ENCODE peak calls at places on chromosomes 4 and X, in four cellular contexts. C is tibial nerve, E is kidney epithelial cell, K is brain microvascular endothelial cell. X is an unnamed sample.

GRCh38 chr4:177441803-177442622 is at the start of gene AGA:
- DNase-seq in C (peak), E (peak), K (peak), X (peak)

GRCh38 chr4:173801876-173802713 is 272.1 kb upstream of the HAND2 start:
- DNase-seq in C (no peak), K (no peak), E (no peak), X (no peak)

GRCh38 chr4:34158883-34159282 is 2085.4 kb downstream of the ARAP2 start:
- DNase-seq in E (peak), K (no peak), C (no peak), X (no peak)

GRCh38 chr4:5206391-5206790 is 155.1 kb downstream of the STK32B start:
- DNase-seq in C (peak), E (peak), K (peak), X (no peak)

GRCh38 chrX:10526442-10526841 is 93.9 kb downstream of the MID1 start:
- DNase-seq in E (no peak), K (no peak), C (no peak), X (no peak)

GRCh38 chrX:1323315-1323714 is 13.3 kb upstream of the IL3RA start:
- DNase-seq in C (peak), K (peak), E (no peak), X (peak)

GRCh38 chr4:108337923-108338322 is 169.2 kb upstream of the LEF1 start:
- DNase-seq in K (peak), C (no peak), E (no peak), X (no peak)

GRCh38 chrX:149398027-149398426 is 107.1 kb downstream of the IDS start:
- DNase-seq in E (no peak), C (no peak), K (no peak), X (no peak)

GRCh38 chrX:25858273-25858880 is 279.8 kb upstream of the MAGEB18 start:
- DNase-seq in C (no peak), K (no peak), E (peak), X (no peak)

GRCh38 chr4:174631901-174632758 is 109.8 kb upstream of the HPGD start:
- DNase-seq in K (peak), E (no peak), C (no peak), X (peak)

GRCh38 chrX:47218920-47219815 is 687 bp downstream of the CDK16 start:
- DNase-seq in C (no peak), K (no peak), E (no peak), X (peak)

GRCh38 chr4:924107-925096 is 7.7 kb downstream of the GAK start:
- DNase-seq in K (peak), E (no peak), C (no peak), X (peak)

GRCh38 chr4:121353213-121353612 is 27.6 kb downstream of the QRFPR start:
- DNase-seq in E (no peak), K (no peak), C (no peak), X (no peak)

GRCh38 chrX:120559799-120560198 is 963 bp downstream of the CUL4B start:
- DNase-seq in E (no peak), K (no peak), C (no peak), X (no peak)

GRCh38 chr4:101393256-101393655 is 45.9 kb upstream of the PPP3CA start:
- DNase-seq in C (no peak), K (no peak), E (peak), X (no peak)

GRCh38 chr4:83860200-83860599 is 324.3 kb downstream of the GPAT3 start:
- DNase-seq in C (no peak), E (no peak), K (no peak), X (no peak)

GRCh38 chr4:126113058-126113457 is 798.3 kb downstream of the FAT4 start:
- DNase-seq in E (no peak), C (no peak), K (no peak), X (no peak)

GRCh38 chr4:83731609-83732008 is 195.7 kb downstream of the GPAT3 start:
- DNase-seq in K (peak), C (no peak), E (no peak), X (no peak)

GRCh38 chr4:28075557-28075956 is 1214.9 kb downstream of the STIM2 start:
- DNase-seq in E (no peak), K (no peak), C (no peak), X (no peak)

GRCh38 chr4:14837860-14838259 is 164.4 kb upstream of the CPEB2 start:
- DNase-seq in E (no peak), K (no peak), C (no peak), X (no peak)

GRCh38 chr4:44186096-44186849 is 262.3 kb downstream of the KCTD8 start:
- DNase-seq in E (no peak), C (no peak), K (no peak), X (no peak)

GRCh38 chrX:637660-638481 is 7.3 kb downstream of the SHOX start:
- DNase-seq in E (no peak), K (no peak), C (no peak), X (no peak)

GRCh38 chr4:1399508-1400190 is 6.6 kb downstream of the NKX1-1 start:
- DNase-seq in E (no peak), C (no peak), K (no peak), X (no peak)

GRCh38 chr4:156794863-156795262 is 176.7 kb downstream of the PDGFC start:
- DNase-seq in C (no peak), K (no peak), E (no peak), X (no peak)

GRCh38 chrX:38206036-38206435 is 14.6 kb downstream of the SRPX start:
- DNase-seq in C (no peak), E (no peak), K (peak), X (no peak)

GRCh38 chr4:113423631-113424030 is 337.9 kb downstream of the CAMK2D start:
- DNase-seq in E (no peak), K (no peak), C (no peak), X (no peak)

GRCh38 chr4:95850161-95850560 is 10.3 kb downstream of the PDHA2 start:
- DNase-seq in E (no peak), C (no peak), K (no peak), X (no peak)

GRCh38 chrX:65551086-65551485 is 16.5 kb upstream of the LAS1L start:
- DNase-seq in K (no peak), E (no peak), C (no peak), X (no peak)

GRCh38 chr4:57607616-57608150 is 497.5 kb upstream of the IGFBP7 start:
- DNase-seq in E (peak), K (no peak), C (no peak), X (no peak)

GRCh38 chr4:128782076-128782715 is 27.3 kb upstream of the JADE1 start:
- DNase-seq in C (peak), K (no peak), E (no peak), X (peak)

GRCh38 chr4:83785906-83786305 is 250.0 kb downstream of the GPAT3 start:
- DNase-seq in K (no peak), E (no peak), C (no peak), X (no peak)

GRCh38 chrX:103845165-103845653 is 13.2 kb upstream of the RAB9B start:
- DNase-seq in K (peak), E (peak), C (peak), X (peak)

GRCh38 chr4:25837107-25837506 is 25.7 kb downstream of the SEL1L3 start:
- DNase-seq in C (no peak), E (no peak), K (no peak), X (no peak)

GRCh38 chr4:73021634-73022033 is 47.9 kb downstream of the COX18 start:
- DNase-seq in K (peak), C (no peak), E (no peak), X (peak)

GRCh38 chr4:147003956-147004580 is 58.4 kb upstream of the TTC29 start:
- DNase-seq in E (no peak), K (no peak), C (no peak), X (no peak)

GRCh38 chr4:138039010-138039409 is 203.1 kb downstream of the SLC7A11 start:
- DNase-seq in E (no peak), C (no peak), K (no peak), X (no peak)

GRCh38 chrX:56219702-56220101 is 12.5 kb upstream of the KLF8 start:
- DNase-seq in C (no peak), E (no peak), K (no peak), X (no peak)

DNA sequence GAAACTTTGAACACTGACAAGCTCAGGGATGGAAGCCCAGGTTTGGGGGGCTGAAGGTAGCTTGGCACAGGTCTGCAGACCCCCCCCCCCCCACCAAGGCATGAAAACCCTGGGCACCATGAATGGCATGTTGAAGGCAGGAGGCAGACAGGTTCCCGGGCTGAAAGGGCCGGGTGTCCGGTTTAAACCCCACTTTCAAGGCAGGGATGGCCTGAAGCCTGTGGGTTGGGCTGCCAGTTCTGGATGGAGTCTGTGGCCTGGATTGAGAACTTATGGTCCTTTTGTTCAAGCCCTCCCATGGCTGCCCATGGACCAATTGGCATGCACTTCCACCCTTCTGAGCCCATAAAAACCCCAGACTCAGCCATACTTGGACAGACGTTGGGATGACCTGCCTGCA is 616.9 kb downstream of the ADGRL3 start:
- DNase-seq in K (no peak), E (no peak), C (no peak), X (no peak)
- TF ChIP-seq CTCF in K (no peak), E (no peak), C (no peak), X (no peak)

GRCh38 chrX:150449313-150449712 is 86.2 kb downstream of the MAMLD1 start:
- DNase-seq in K (no peak), E (no peak), C (no peak), X (no peak)
- TF ChIP-seq CTCF in K (no peak), E (no peak), C (no peak), X (peak)

GRCh38 chrX:19535481-19535880 is 20.2 kb upstream of the MAP3K15 start:
- DNase-seq in K (no peak), E (no peak), C (no peak), X (no peak)
- TF ChIP-seq CTCF in K (peak), E (peak), C (no peak), X (no peak)

GRCh38 chr4:3791256-3791655 is 25.1 kb downstream of the ADRA2C start:
- DNase-seq in E (no peak), K (no peak), C (no peak), X (no peak)
- TF ChIP-seq CTCF in E (no peak), K (no peak), C (no peak), X (no peak)

DNA sequence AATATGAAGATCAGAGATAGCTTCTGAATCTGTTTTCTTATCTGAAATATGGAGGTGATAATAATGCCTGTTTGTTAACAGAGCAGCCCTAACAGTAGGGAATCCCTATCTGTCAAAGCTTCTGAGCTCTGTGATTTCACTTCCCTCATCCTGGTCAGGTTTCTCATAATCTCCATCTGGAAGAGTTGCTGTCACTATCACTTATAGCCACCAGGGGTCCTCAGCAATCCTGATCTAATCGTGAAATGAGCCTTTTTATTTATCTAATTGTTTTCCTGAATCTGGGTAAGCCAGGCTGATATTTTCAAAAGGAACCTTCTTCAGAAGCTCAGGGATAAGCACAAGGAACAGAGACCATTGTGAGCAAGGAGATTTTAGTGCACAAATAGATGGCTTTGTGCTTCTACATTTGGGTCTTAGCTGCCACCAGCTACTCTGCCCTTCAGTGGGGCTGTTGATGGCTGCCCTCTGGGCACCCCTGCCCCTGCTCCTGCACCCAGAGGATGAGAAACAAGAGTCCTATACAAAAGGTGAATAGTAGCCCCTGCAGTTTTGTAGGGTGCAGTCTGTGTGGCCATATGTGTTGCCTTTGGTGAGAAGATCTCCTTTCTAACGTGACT is 196.4 kb upstream of the RADX start:
- DNase-seq in C (no peak), E (no peak), K (peak), X (peak)
- TF ChIP-seq CTCF in C (peak), E (peak), K (peak), X (peak)

GRCh38 chr4:164874791-164875190 is 2.2 kb upstream of the APELA start:
- DNase-seq in K (no peak), E (no peak), C (no peak), X (no peak)
- TF ChIP-seq CTCF in K (no peak), E (no peak), C (no peak), X (no peak)

DNA sequence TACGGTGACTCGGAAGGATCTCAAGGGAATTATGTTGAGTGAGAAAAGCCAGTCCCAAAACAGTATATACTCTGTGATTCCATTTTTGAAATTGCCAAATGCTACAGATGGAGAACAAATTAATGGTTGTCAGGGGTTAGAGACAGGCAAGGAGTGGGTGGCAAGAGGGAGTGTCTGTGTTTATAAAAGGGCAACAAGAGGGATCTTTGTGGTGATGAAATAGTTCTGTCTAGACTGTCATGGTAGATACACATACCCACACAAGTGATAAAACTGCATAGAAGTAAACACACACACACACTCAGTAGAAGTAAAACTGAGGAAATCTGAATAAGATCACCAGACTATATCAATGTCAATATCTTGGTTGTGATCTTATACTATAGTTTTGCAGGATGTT is 92.7 kb downstream of the CD99L2 start:
- DNase-seq in K (no peak), C (no peak), E (no peak), X (no peak)
- TF ChIP-seq CTCF in K (no peak), C (no peak), E (no peak), X (no peak)

GRCh38 chrX:40087574-40088298 is 10.0 kb downstream of the BCOR start:
- DNase-seq in K (no peak), C (no peak), E (no peak), X (no peak)

GRCh38 chrX:40088299-40088625 is 9.5 kb downstream of the BCOR start:
- DNase-seq in K (no peak), E (no peak), C (no peak), X (no peak)

GRCh38 chrX:40085714-40086113 is 12.0 kb downstream of the BCOR start:
- DNase-seq in C (no peak), K (no peak), E (no peak), X (no peak)

GRCh38 chrX:40085086-40085551 is 12.6 kb downstream of the BCOR start:
- DNase-seq in C (no peak), E (no peak), K (no peak), X (no peak)

GRCh38 chrX:40086569-40087335 is 11.0 kb downstream of the BCOR start:
- DNase-seq in C (no peak), K (no peak), E (no peak), X (no peak)
- TF ChIP-seq CTCF in C (no peak), K (no peak), E (no peak), X (no peak)

DNA sequence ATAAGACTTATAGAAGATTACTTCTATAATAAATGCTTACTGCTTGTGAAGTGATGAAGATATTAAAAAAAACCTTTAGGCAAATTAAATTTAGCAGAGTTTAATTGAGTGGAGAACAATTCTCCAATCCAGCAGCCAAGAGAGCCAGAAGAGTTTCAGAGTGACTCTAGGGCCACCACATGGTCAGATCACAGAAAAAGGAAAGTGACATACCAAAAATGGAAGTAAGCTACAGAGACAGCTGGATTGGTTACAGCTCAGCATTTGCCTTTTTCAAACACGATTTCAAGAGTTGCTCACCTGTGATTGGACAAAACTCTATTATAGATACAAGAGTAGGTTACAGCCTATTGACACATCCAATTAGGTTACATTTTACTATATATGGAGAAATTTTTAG is 79.0 kb upstream of the TRAM1L1 start:
- DNase-seq in E (no peak), C (no peak), K (no peak), X (peak)
- TF ChIP-seq CTCF in E (no peak), C (no peak), K (no peak), X (no peak)